ENCODE peak calls at places on chromosomes 5 and 9, in seven cellular contexts. H is activated CD8-positive, alpha-beta memory T cell treated with anti-CD3 and anti-CD28 coated beads for 4 hours; A is M059J; O is spleen; V is activated naive CD4-positive, alpha-beta T cell treated with anti-CD3 and anti-CD28 coated beads, Interleukin-2, amount 10 ng/mL, durations not matched to agents 7 days and 5 days; Y is DMS153; G is fibroblast of lung. Z is an unnamed sample.

GRCh38 chr5:59543826-59544442 is 349.6 kb downstream of the PDE4D start:
- DNase-seq in H (no peak), A (peak; percentile 79), O (no peak), V (no peak), Y (peak; percentile 41), G (peak; percentile 23), Z (no peak)

GRCh38 chr9:77851862-77852602 is 179.6 kb downstream of the GNAQ start:
- DNase-seq in H (no peak), A (no peak), O (no peak), V (no peak), Y (no peak), G (peak; percentile 25), Z (no peak)

GRCh38 chr5:180646289-180646962 is 3.0 kb downstream of the FLT4 start:
- DNase-seq in H (no peak), A (no peak), O (no peak), V (no peak), Y (no peak), G (no peak), Z (no peak)

GRCh38 chr5:163089233-163089632 is 348.2 kb upstream of the CCNG1 start:
- DNase-seq in H (no peak), A (no peak), O (no peak), V (no peak), Y (no peak), G (no peak), Z (no peak)

GRCh38 chr5:145980718-145981117 is 44.3 kb downstream of the SH3RF2 start:
- DNase-seq in H (no peak), A (no peak), O (no peak), V (no peak), Y (no peak), G (no peak), Z (no peak)

GRCh38 chr5:124745367-124746251 is 830 bp downstream of the ZNF608 start:
- DNase-seq in H (no peak), A (peak; percentile 60), O (no peak), V (no peak), Y (no peak), G (peak; percentile 72), Z (peak; percentile 55)

GRCh38 chr9:93652604-93653592 is 76.5 kb downstream of the PHF2 start:
- DNase-seq in H (no peak), A (no peak), O (peak; percentile 62), V (peak; percentile 10), Y (no peak), G (no peak), Z (no peak)

GRCh38 chr5:120442694-120443093 is 21.4 kb upstream of the PRR16 start:
- DNase-seq in H (no peak), A (no peak), O (no peak), V (no peak), Y (no peak), G (no peak), Z (no peak)

GRCh38 chr9:94950040-94950732 is 223.7 kb downstream of the AOPEP start:
- DNase-seq in H (no peak), A (no peak), O (no peak), V (no peak), Y (peak; percentile 31), G (no peak), Z (no peak)

GRCh38 chr9:130927338-130927737 is 11.7 kb downstream of the FIBCD1 start:
- DNase-seq in H (no peak), A (peak; percentile 63), O (no peak), V (no peak), Y (no peak), G (peak; percentile 23), Z (no peak)

GRCh38 chr9:4689687-4690104 is 10.3 kb downstream of the CDC37L1 start:
- DNase-seq in H (no peak), A (no peak), O (no peak), V (no peak), Y (no peak), G (peak; percentile 42), Z (peak; percentile 62)

GRCh38 chr5:114411380-114411931 is 49.6 kb downstream of the KCNN2 start:
- DNase-seq in H (no peak), A (no peak), O (no peak), V (no peak), Y (no peak), G (no peak), Z (no peak)

GRCh38 chr9:18072967-18073366 is 401.0 kb upstream of the ADAMTSL1 start:
- DNase-seq in H (no peak), A (peak; percentile 12), O (no peak), V (no peak), Y (no peak), G (no peak), Z (no peak)

GRCh38 chr9:133729646-133730281 is 8.4 kb downstream of the SARDH start:
- DNase-seq in H (no peak), A (no peak), O (no peak), V (peak; percentile 16), Y (no peak), G (no peak), Z (no peak)

Z was measured in mammary epithelial cell.